ENCODE peak calls at places on chromosomes 3 and 15, in six cellular contexts. V, N, P, Y, J and C are unnamed samples.

GRCh38 chr3:47414161-47414564 is 33.3 kb downstream of the PTPN23 start:
- DNase-seq in V (no peak), N (no peak), P (no peak), Y (no peak), J (no peak), C (no peak)

GRCh38 chr3:141399979-141400971 is 32.0 kb downstream of the ZBTB38 start:
- DNase-seq in V (no peak), N (no peak), P (peak), Y (no peak), J (no peak), C (no peak)

GRCh38 chr3:142844339-142844977 is 44.4 kb downstream of the PCOLCE2 start:
- DNase-seq in V (no peak), N (no peak), P (peak), Y (no peak), J (peak), C (peak)

GRCh38 chr15:99409097-99409473 is 156.7 kb upstream of the MEF2A start:
- DNase-seq in V (peak), N (peak), P (peak), Y (peak), J (peak), C (peak)

GRCh38 chr3:66428733-66429132 is 72.1 kb downstream of the LRIG1 start:
- DNase-seq in V (peak), N (peak), P (peak), Y (peak), J (peak), C (peak)

GRCh38 chr15:93770788-93771187 is 460.6 kb upstream of the MCTP2 start:
- DNase-seq in V (no peak), N (no peak), P (no peak), Y (no peak), J (no peak), C (no peak)

GRCh38 chr3:173397161-173398110 is at the start of gene NLGN1:
- DNase-seq in V (peak), N (peak), P (peak), Y (peak), J (peak), C (peak)

GRCh38 chr3:134938024-134938525 is 143.0 kb downstream of the EPHB1 start:
- DNase-seq in V (no peak), N (no peak), P (no peak), Y (no peak), J (no peak), C (no peak)

GRCh38 chr15:40593130-40593529 is 919 bp upstream of the KNL1 start:
- DNase-seq in V (no peak), N (no peak), P (no peak), Y (no peak), J (no peak), C (no peak)

GRCh38 chr15:39323157-39323556 is 257.7 kb upstream of the THBS1 start:
- DNase-seq in V (no peak), N (no peak), P (no peak), Y (no peak), J (no peak), C (no peak)

GRCh38 chr3:118529554-118529953 is 505.1 kb downstream of the IGSF11 start:
- DNase-seq in V (no peak), N (no peak), P (no peak), Y (no peak), J (no peak), C (no peak)

GRCh38 chr15:77629070-77630030 is 3.4 kb downstream of the LINGO1 start:
- DNase-seq in V (no peak), N (no peak), P (no peak), Y (no peak), J (no peak), C (no peak)

GRCh38 chr3:50652709-50653108 is 22.0 kb upstream of the DOCK3 start:
- DNase-seq in V (peak), N (peak), P (no peak), Y (no peak), J (no peak), C (peak)

GRCh38 chr3:120839120-120839519 is 68.9 kb upstream of the STXBP5L start:
- DNase-seq in V (no peak), N (no peak), P (no peak), Y (no peak), J (no peak), C (no peak)

GRCh38 chr15:64858136-64858535 is 16.4 kb downstream of the PLEKHO2 start:
- DNase-seq in V (peak), N (no peak), P (no peak), Y (no peak), J (no peak), C (no peak)

GRCh38 chr3:193548406-193548805 is 6.3 kb downstream of the ATP13A4 start:
- DNase-seq in V (peak), N (no peak), P (no peak), Y (no peak), J (no peak), C (no peak)

GRCh38 chr3:103127116-103127630 is 692.4 kb downstream of the ZPLD1 start:
- DNase-seq in V (no peak), N (no peak), P (no peak), Y (no peak), J (no peak), C (no peak)

GRCh38 chr3:70053293-70053692 is 53.8 kb downstream of the SAMMSON start:
- DNase-seq in V (no peak), N (no peak), P (no peak), Y (no peak), J (no peak), C (no peak)

GRCh38 chr3:188049890-188050530 is 103.9 kb upstream of the LPP start:
- DNase-seq in V (peak), N (no peak), P (no peak), Y (no peak), J (no peak), C (no peak)

GRCh38 chr15:88704791-88705768 is 66.3 kb downstream of the ISG20 start:
- DNase-seq in V (peak), N (peak), P (peak), Y (no peak), J (no peak), C (peak)

GRCh38 chr15:39665629-39666245 is 84.9 kb downstream of the THBS1 start:
- DNase-seq in V (no peak), N (no peak), P (no peak), Y (no peak), J (no peak), C (no peak)

GRCh38 chr3:192727032-192727847 is at the start of gene FGF12:
- DNase-seq in V (peak), N (peak), P (peak), Y (no peak), J (no peak), C (peak)

GRCh38 chr15:40379853-40380252 is 2.7 kb upstream of the KNSTRN start:
- DNase-seq in V (peak), N (peak), P (peak), Y (peak), J (peak), C (peak)

GRCh38 chr15:49379996-49380395 is 43.0 kb upstream of the FGF7 start:
- DNase-seq in V (no peak), N (no peak), P (no peak), Y (no peak), J (no peak), C (no peak)

GRCh38 chr3:55668359-55668758 is 181.3 kb upstream of the WNT5A start:
- DNase-seq in V (no peak), N (no peak), P (no peak), Y (no peak), J (no peak), C (peak)

GRCh38 chr3:42118762-42119361 is 27.7 kb downstream of the TRAK1 start:
- DNase-seq in V (no peak), N (no peak), P (peak), Y (no peak), J (peak), C (peak)

GRCh38 chr3:182241777-182242556 is 530.2 kb downstream of the SOX2 start:
- DNase-seq in V (no peak), N (peak), P (no peak), Y (no peak), J (no peak), C (no peak)

GRCh38 chr3:41434781-41435180 is 235.5 kb downstream of the CTNNB1 start:
- DNase-seq in V (no peak), N (no peak), P (peak), Y (no peak), J (peak), C (no peak)

GRCh38 chr3:153315781-153316180 is 153.8 kb downstream of the RAP2B start:
- DNase-seq in V (no peak), N (no peak), P (peak), Y (no peak), J (peak), C (peak)

GRCh38 chr15:55247766-55248427 is 41.7 kb downstream of the RAB27A start:
- DNase-seq in V (no peak), N (peak), P (no peak), Y (no peak), J (no peak), C (no peak)

GRCh38 chr3:109445210-109445609 is 107.9 kb upstream of the DPPA4 start:
- DNase-seq in V (no peak), N (no peak), P (no peak), Y (no peak), J (no peak), C (no peak)

GRCh38 chr3:55488398-55489055 is 1.4 kb upstream of the WNT5A start:
- DNase-seq in V (peak), N (peak), P (peak), Y (no peak), J (peak), C (peak)

GRCh38 chr15:92808611-92809063 is 91.5 kb upstream of the CHD2 start:
- DNase-seq in V (no peak), N (no peak), P (peak), Y (no peak), J (peak), C (peak)

GRCh38 chr3:112629425-112629824 is 11.5 kb downstream of the CCDC80 start:
- DNase-seq in V (peak), N (peak), P (peak), Y (peak), J (peak), C (peak)